ENCODE peak calls at places on chromosomes 16 and 17, in four cellular contexts. Y, C, P and T are unnamed samples.
A peak's percentile ranks its signal among the peaks of the same experiment; 100 is the strongest.

GRCh38 chr17:33049781-33050414 is 58.3 kb downstream of the SPACA3 start:
- DNase-seq in Y (no peak), C (no peak), P (peak; percentile 48), T (peak; percentile 17)

GRCh38 chr17:82377924-82378740 is 6.6 kb downstream of the UTS2R start:
- DNase-seq in Y (no peak), C (no peak), P (no peak), T (no peak)

GRCh38 chr16:87207965-87208364 is 109.2 kb downstream of the C16orf95 start:
- DNase-seq in Y (no peak), C (no peak), P (peak; percentile 70), T (no peak)

GRCh38 chr16:3087243-3087791 is 11.8 kb downstream of the ZSCAN10 start:
- DNase-seq in Y (no peak), C (no peak), P (no peak), T (no peak)

GRCh38 chr17:17063546-17064122 is 21.4 kb downstream of the MPRIP start:
- DNase-seq in Y (no peak), C (no peak), P (peak; percentile 44), T (no peak)

GRCh38 chr16:23382279-23382678 is 70.7 kb downstream of the COG7 start:
- DNase-seq in Y (no peak), C (no peak), P (no peak), T (no peak)

GRCh38 chr16:814974-815373 is 14.4 kb upstream of the GNG13 start:
- DNase-seq in Y (peak; percentile 26), C (peak; percentile 6), P (peak; percentile 64), T (no peak)

GRCh38 chr16:29990883-29991570 is 4.4 kb downstream of the HIRIP3 start:
- DNase-seq in Y (no peak), C (no peak), P (no peak), T (no peak)

GRCh38 chr17:7016406-7016805 is 4.0 kb downstream of the RNASEK start:
- DNase-seq in Y (no peak), C (no peak), P (no peak), T (no peak)

GRCh38 chr17:55336426-55336825 is 71.7 kb downstream of the HLF start:
- DNase-seq in Y (no peak), C (no peak), P (peak; percentile 33), T (no peak)

GRCh38 chr16:85986931-85987749 is 88.2 kb downstream of the IRF8 start:
- DNase-seq in Y (no peak), C (no peak), P (no peak), T (peak; percentile 71)

GRCh38 chr16:88468289-88469129 is 15.4 kb downstream of the ZFPM1 start:
- DNase-seq in Y (no peak), C (no peak), P (no peak), T (peak; percentile 41)

GRCh38 chr17:284676-285355 is 67.8 kb downstream of the RPH3AL start:
- DNase-seq in Y (no peak), C (no peak), P (no peak), T (no peak)

GRCh38 chr17:1347681-1348318 is 52.2 kb downstream of the YWHAE start:
- DNase-seq in Y (no peak), C (no peak), P (peak; percentile 49), T (no peak)

GRCh38 chr16:67294927-67295326 is 15.6 kb downstream of the PLEKHG4 start:
- DNase-seq in Y (no peak), C (no peak), P (peak; percentile 85), T (no peak)

GRCh38 chr16:69836252-69836651 is 74.1 kb downstream of the WWP2 start:
- DNase-seq in Y (no peak), C (no peak), P (no peak), T (no peak)

GRCh38 chr17:1460233-1460632 is 4.2 kb upstream of the CRK start:
- DNase-seq in Y (no peak), C (no peak), P (peak; percentile 52), T (no peak)

GRCh38 chr17:38885044-38885727 is 15.3 kb downstream of the LASP1 start:
- DNase-seq in Y (no peak), C (no peak), P (no peak), T (no peak)

GRCh38 chr16:31568577-31569359 is 41.1 kb downstream of the AHSP start:
- DNase-seq in Y (no peak), C (no peak), P (peak; percentile 2), T (no peak)

GRCh38 chr17:75512946-75513666 is 2.2 kb downstream of the CASKIN2 start:
- DNase-seq in Y (no peak), C (no peak), P (peak; percentile 25), T (no peak)

GRCh38 chr16:85149776-85150175 is 37.5 kb upstream of the CIBAR2 start:
- DNase-seq in Y (no peak), C (no peak), P (no peak), T (no peak)

GRCh38 chr17:31140127-31140526 is 45.4 kb downstream of the NF1 start:
- DNase-seq in Y (no peak), C (no peak), P (no peak), T (no peak)

GRCh38 chr16:760065-760464 is 469 bp upstream of the MSLN start:
- DNase-seq in Y (no peak), C (no peak), P (no peak), T (no peak)

GRCh38 chr16:57637965-57638364 is 9.5 kb downstream of the ADGRG1 start:
- DNase-seq in Y (no peak), C (no peak), P (no peak), T (no peak)

GRCh38 chr16:14111713-14112538 is 40.8 kb downstream of the MRTFB start:
- DNase-seq in Y (no peak), C (no peak), P (peak; percentile 11), T (no peak)

GRCh38 chr16:4601317-4602186 is 13.1 kb downstream of the UBALD1 start:
- DNase-seq in Y (no peak), C (no peak), P (peak; percentile 21), T (no peak)

GRCh38 chr16:765488-765865 is 4.9 kb downstream of the MSLN start:
- DNase-seq in Y (no peak), C (no peak), P (no peak), T (no peak)

GRCh38 chr17:50027639-50028206 is 28.2 kb upstream of the ITGA3 start:
- DNase-seq in Y (peak; percentile 75), C (peak; percentile 91), P (peak; percentile 94), T (no peak)